ENCODE peak calls at places on chromosomes 3 and 15, in five cellular contexts. K is mammary epithelial cell, X is left ventricle myocardium inferior, V is A673, Q is heart right ventricle. B is an unnamed sample.

GRCh38 chr15:66042624-66043023 is 173.3 kb downstream of the RAB11A start:
- DNase-seq in K (peak; percentile 45), X (no peak), V (no peak), Q (no peak), B (no peak)

GRCh38 chr3:188526057-188526456 is 372.1 kb downstream of the LPP start:
- DNase-seq in K (no peak), X (no peak), V (no peak), Q (no peak), B (no peak)

GRCh38 chr3:28973621-28974020 is 307.2 kb upstream of the RBMS3 start:
- DNase-seq in K (peak; percentile 46), X (no peak), V (no peak), Q (no peak), B (no peak)

GRCh38 chr3:102536479-102536878 is 101.7 kb downstream of the ZPLD1 start:
- DNase-seq in K (peak; percentile 39), X (no peak), V (peak; percentile 70), Q (no peak), B (peak; percentile 18)

GRCh38 chr3:158434412-158435038 is 136.5 kb upstream of the MLF1 start:
- DNase-seq in K (peak; percentile 63), X (no peak), V (peak; percentile 80), Q (peak; percentile 55), B (peak; percentile 15)

GRCh38 chr3:15653326-15653725 is 51.8 kb downstream of the BTD start:
- DNase-seq in K (no peak), X (no peak), V (no peak), Q (no peak), B (no peak)

GRCh38 chr3:180188512-180189309 is 152.0 kb upstream of the PEX5L start:
- DNase-seq in K (no peak), X (no peak), V (no peak), Q (no peak), B (no peak)

GRCh38 chr3:146308682-146309081 is 57.8 kb upstream of the PLSCR4 start:
- DNase-seq in K (no peak), X (no peak), V (peak; percentile 67), Q (peak; percentile 54), B (no peak)

GRCh38 chr3:172658344-172659245 is 52.3 kb downstream of the NCEH1 start:
- DNase-seq in K (peak; percentile 73), X (no peak), V (peak; percentile 63), Q (no peak), B (no peak)

GRCh38 chr15:37837276-37837675 is 97.2 kb upstream of the TMCO5A start:
- DNase-seq in K (no peak), X (no peak), V (no peak), Q (no peak), B (no peak)

GRCh38 chr3:197356275-197356674 is 57.9 kb upstream of the DLG1 start:
- DNase-seq in K (no peak), X (peak; percentile 66), V (no peak), Q (peak; percentile 68), B (no peak)

GRCh38 chr3:117016359-117016758 is 306.8 kb downstream of the TUSC7 start:
- DNase-seq in K (no peak), X (no peak), V (no peak), Q (no peak), B (no peak)

GRCh38 chr15:68656438-68656739 is 77.6 kb downstream of the CORO2B start:
- DNase-seq in K (no peak), X (no peak), V (no peak), Q (no peak), B (no peak)
- H3K4me1 ChIP-seq in K (no peaks in the 10 kb centered on the region), X (peaks cover 23% of the 10 kb centered on the region), V (peaks cover 34% of the 10 kb centered on the region), Q (no peaks in the 10 kb centered on the region), B (no peaks in the 10 kb centered on the region)

GRCh38 chr3:53243785-53244184 is 12.0 kb downstream of the TKT start:
- DNase-seq in K (no peak), X (no peak), V (no peak), Q (no peak), B (no peak)
- H3K36me3 ChIP-seq in K (peaks cover 28% of the 10 kb centered on the region), X (peaks cover 38% of the 10 kb centered on the region), V (peaks cover 7% of the 10 kb centered on the region), Q (no peaks in the 10 kb centered on the region), B (peaks cover 31% of the 10 kb centered on the region)

DNA sequence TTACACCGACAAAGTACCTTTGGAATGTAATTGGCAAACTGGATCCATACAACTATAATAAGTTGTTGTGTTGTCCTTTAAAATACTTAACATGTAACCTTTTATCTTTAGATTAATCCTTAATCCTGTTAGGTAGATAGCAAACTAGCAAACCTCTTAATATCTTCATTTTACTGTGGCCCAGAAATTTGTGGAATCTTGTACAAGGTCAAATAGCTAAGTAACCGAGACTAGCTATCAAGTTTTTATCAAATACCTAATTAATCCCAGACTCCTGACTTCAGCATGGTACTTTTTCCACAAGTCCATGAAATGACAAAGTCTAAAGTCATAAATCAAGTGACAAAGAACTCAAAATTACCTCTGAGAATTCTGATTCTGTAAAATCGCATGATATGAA is 4.4 kb downstream of the GATM start:
- DNase-seq in K (no peak), X (no peak), V (no peak), Q (no peak), B (no peak)
- H3K27ac ChIP-seq in K (no peak overlapping the region), X (peak overlapping the region; percentile 3), V (no peak overlapping the region), Q (peak overlapping the region; percentile 6), B (no peak overlapping the region)

GRCh38 chr3:9405756-9406155 is 8.3 kb downstream of the SETD5 start:
- DNase-seq in K (peak; percentile 52), X (no peak), V (no peak), Q (no peak), B (no peak)
- H3K4me1 ChIP-seq in K (peaks cover 49% of the 10 kb centered on the region), X (peaks cover 100% of the 10 kb centered on the region), V (peaks cover 50% of the 10 kb centered on the region), Q (peaks cover 79% of the 10 kb centered on the region), B (peaks cover 94% of the 10 kb centered on the region)

GRCh38 chr3:191715585-191715984 is 254.6 kb downstream of the PYDC2 start:
- DNase-seq in K (no peak), X (no peak), V (no peak), Q (no peak), B (no peak)

GRCh38 chr3:191727338-191727737 is 266.4 kb downstream of the PYDC2 start:
- DNase-seq in K (no peak), X (no peak), V (no peak), Q (no peak), B (no peak)

GRCh38 chr3:191721983-191722382 is 261.0 kb downstream of the PYDC2 start:
- DNase-seq in K (peak; percentile 52), X (no peak), V (no peak), Q (no peak), B (no peak)

GRCh38 chr3:191721390-191721801 is 260.4 kb downstream of the PYDC2 start:
- DNase-seq in K (peak; percentile 7), X (no peak), V (no peak), Q (peak; percentile 7), B (no peak)
- H3K36me3 ChIP-seq in K (no peaks in the 10 kb centered on the region), X (no peaks in the 10 kb centered on the region), V (no peaks in the 10 kb centered on the region), Q (no peaks in the 10 kb centered on the region), B (no peaks in the 10 kb centered on the region)

GRCh38 chr15:99486371-99487336 is 79.1 kb upstream of the MEF2A start:
- DNase-seq in K (peak; percentile 23), X (peak; percentile 89), V (peak; percentile 75), Q (peak; percentile 86), B (no peak)
- H3K27ac ChIP-seq in K (peak overlapping the region; percentile 14), X (peak overlapping the region; percentile 93), V (no peak overlapping the region), Q (peak overlapping the region; percentile 92), B (no peak overlapping the region)

B was measured in CD4-positive, alpha-beta memory T cell.